ENCODE peak calls at places on chromosomes 7 and 10, in eight cellular contexts. One of them, this sample, is unnamed.

GRCh38 chr10:122140941-122141623 is 130.0 kb upstream of the BTBD16 start:
- DNase-seq in heart right ventricle: peak
- DNase-seq in astrocyte of the spinal cord: peak
- DNase-seq in astrocyte of the cerebellum: no peak
- DNase-seq in GM12865: no peak
- DNase-seq in cardiac muscle cell: peak
- DNase-seq in neural progenitor cell: no peak
- DNase-seq in Panc1: peak
- DNase-seq in this sample: peak

GRCh38 chr7:116426428-116427156 is 72.9 kb upstream of the CAV2 start:
- DNase-seq in heart right ventricle: peak
- DNase-seq in astrocyte of the spinal cord: peak
- DNase-seq in astrocyte of the cerebellum: peak
- DNase-seq in GM12865: no peak
- DNase-seq in cardiac muscle cell: peak
- DNase-seq in neural progenitor cell: no peak
- DNase-seq in Panc1: peak
- DNase-seq in this sample: peak

GRCh38 chr10:126387931-126388911 is at the start of gene ADAM12:
- DNase-seq in heart right ventricle: peak
- DNase-seq in astrocyte of the spinal cord: peak
- DNase-seq in astrocyte of the cerebellum: peak
- DNase-seq in GM12865: no peak
- DNase-seq in cardiac muscle cell: peak
- DNase-seq in neural progenitor cell: peak
- DNase-seq in Panc1: no peak
- DNase-seq in this sample: no peak

GRCh38 chr10:100043344-100043743 is 33.6 kb upstream of the DNMBP start:
- DNase-seq in heart right ventricle: no peak
- DNase-seq in astrocyte of the spinal cord: no peak
- DNase-seq in astrocyte of the cerebellum: no peak
- DNase-seq in GM12865: peak
- DNase-seq in cardiac muscle cell: no peak
- DNase-seq in neural progenitor cell: no peak
- DNase-seq in Panc1: no peak
- DNase-seq in this sample: no peak

GRCh38 chr7:136050462-136050847 is 73.3 kb upstream of the MTPN start:
- DNase-seq in heart right ventricle: no peak
- DNase-seq in astrocyte of the spinal cord: no peak
- DNase-seq in astrocyte of the cerebellum: no peak
- DNase-seq in GM12865: no peak
- DNase-seq in cardiac muscle cell: no peak
- DNase-seq in neural progenitor cell: no peak
- DNase-seq in Panc1: no peak
- DNase-seq in this sample: no peak

GRCh38 chr10:110646417-110647135 is 2.4 kb downstream of the RBM20 start:
- DNase-seq in heart right ventricle: no peak
- DNase-seq in astrocyte of the spinal cord: no peak
- DNase-seq in astrocyte of the cerebellum: no peak
- DNase-seq in GM12865: no peak
- DNase-seq in cardiac muscle cell: no peak
- DNase-seq in neural progenitor cell: no peak
- DNase-seq in Panc1: no peak
- DNase-seq in this sample: no peak

GRCh38 chr7:155269766-155270585 is 27.7 kb upstream of the INSIG1 start:
- DNase-seq in heart right ventricle: no peak
- DNase-seq in astrocyte of the spinal cord: peak
- DNase-seq in astrocyte of the cerebellum: no peak
- DNase-seq in GM12865: no peak
- DNase-seq in cardiac muscle cell: no peak
- DNase-seq in neural progenitor cell: no peak
- DNase-seq in Panc1: no peak
- DNase-seq in this sample: no peak

GRCh38 chr7:50119815-50120637 is 27.0 kb upstream of the ZPBP start:
- DNase-seq in heart right ventricle: no peak
- DNase-seq in astrocyte of the spinal cord: no peak
- DNase-seq in astrocyte of the cerebellum: no peak
- DNase-seq in GM12865: peak
- DNase-seq in cardiac muscle cell: no peak
- DNase-seq in neural progenitor cell: peak
- DNase-seq in Panc1: no peak
- DNase-seq in this sample: no peak

GRCh38 chr10:59623100-59623822 is 86.4 kb downstream of the SLC16A9 start:
- DNase-seq in heart right ventricle: no peak
- DNase-seq in astrocyte of the spinal cord: no peak
- DNase-seq in astrocyte of the cerebellum: no peak
- DNase-seq in GM12865: peak
- DNase-seq in cardiac muscle cell: no peak
- DNase-seq in neural progenitor cell: no peak
- DNase-seq in Panc1: no peak
- DNase-seq in this sample: no peak

GRCh38 chr10:48887982-48888381 is 51.7 kb downstream of the LRRC18 start:
- DNase-seq in heart right ventricle: no peak
- DNase-seq in astrocyte of the spinal cord: no peak
- DNase-seq in astrocyte of the cerebellum: no peak
- DNase-seq in GM12865: no peak
- DNase-seq in cardiac muscle cell: no peak
- DNase-seq in neural progenitor cell: no peak
- DNase-seq in Panc1: no peak
- DNase-seq in this sample: no peak

GRCh38 chr10:27328946-27329345 is 88.3 kb upstream of the ACBD5 start:
- DNase-seq in heart right ventricle: no peak
- DNase-seq in astrocyte of the spinal cord: no peak
- DNase-seq in astrocyte of the cerebellum: no peak
- DNase-seq in GM12865: no peak
- DNase-seq in cardiac muscle cell: no peak
- DNase-seq in neural progenitor cell: no peak
- DNase-seq in Panc1: no peak
- DNase-seq in this sample: no peak

GRCh38 chr7:50505553-50505952 is 55.4 kb upstream of the FIGNL1 start:
- DNase-seq in heart right ventricle: no peak
- DNase-seq in astrocyte of the spinal cord: no peak
- DNase-seq in astrocyte of the cerebellum: no peak
- DNase-seq in GM12865: no peak
- DNase-seq in cardiac muscle cell: no peak
- DNase-seq in neural progenitor cell: no peak
- DNase-seq in Panc1: no peak
- DNase-seq in this sample: no peak

GRCh38 chr10:34911661-34912205 is 96.6 kb upstream of the PARD3 start:
- DNase-seq in heart right ventricle: no peak
- DNase-seq in astrocyte of the spinal cord: no peak
- DNase-seq in astrocyte of the cerebellum: no peak
- DNase-seq in GM12865: no peak
- DNase-seq in cardiac muscle cell: no peak
- DNase-seq in neural progenitor cell: no peak
- DNase-seq in Panc1: no peak
- DNase-seq in this sample: no peak

GRCh38 chr7:2757904-2758672 is 70.1 kb downstream of the AMZ1 start:
- DNase-seq in heart right ventricle: peak
- DNase-seq in astrocyte of the spinal cord: peak
- DNase-seq in astrocyte of the cerebellum: peak
- DNase-seq in GM12865: peak
- DNase-seq in cardiac muscle cell: peak
- DNase-seq in neural progenitor cell: no peak
- DNase-seq in Panc1: peak
- DNase-seq in this sample: peak
- H3K4me3 ChIP-seq in heart right ventricle: peak
- H3K4me3 ChIP-seq in astrocyte of the spinal cord: no peak
- H3K4me3 ChIP-seq in astrocyte of the cerebellum: peak
- H3K4me3 ChIP-seq in GM12865: peak
- H3K4me3 ChIP-seq in cardiac muscle cell: no peak
- H3K4me3 ChIP-seq in neural progenitor cell: no peak
- H3K4me3 ChIP-seq in Panc1: peak
- H3K4me3 ChIP-seq in this sample: peak

GRCh38 chr10:112953760-112954159 is 3.7 kb downstream of the TCF7L2 start:
- DNase-seq in heart right ventricle: no peak
- DNase-seq in astrocyte of the spinal cord: peak
- DNase-seq in astrocyte of the cerebellum: no peak
- DNase-seq in GM12865: no peak
- DNase-seq in cardiac muscle cell: peak
- DNase-seq in neural progenitor cell: no peak
- DNase-seq in Panc1: no peak
- DNase-seq in this sample: no peak

GRCh38 chr10:112957589-112958202 is 7.6 kb downstream of the TCF7L2 start:
- DNase-seq in heart right ventricle: no peak
- DNase-seq in astrocyte of the spinal cord: no peak
- DNase-seq in astrocyte of the cerebellum: no peak
- DNase-seq in GM12865: no peak
- DNase-seq in cardiac muscle cell: no peak
- DNase-seq in neural progenitor cell: no peak
- DNase-seq in Panc1: no peak
- DNase-seq in this sample: no peak

GRCh38 chr10:112954974-112955735 is 5.1 kb downstream of the TCF7L2 start:
- DNase-seq in heart right ventricle: no peak
- DNase-seq in astrocyte of the spinal cord: peak
- DNase-seq in astrocyte of the cerebellum: no peak
- DNase-seq in GM12865: no peak
- DNase-seq in cardiac muscle cell: no peak
- DNase-seq in neural progenitor cell: peak
- DNase-seq in Panc1: no peak
- DNase-seq in this sample: no peak

GRCh38 chr10:112956631-112957350 is 6.7 kb downstream of the TCF7L2 start:
- DNase-seq in heart right ventricle: no peak
- DNase-seq in astrocyte of the spinal cord: no peak
- DNase-seq in astrocyte of the cerebellum: no peak
- DNase-seq in GM12865: no peak
- DNase-seq in cardiac muscle cell: no peak
- DNase-seq in neural progenitor cell: peak
- DNase-seq in Panc1: no peak
- DNase-seq in this sample: no peak

GRCh38 chr10:112955736-112956421 is 5.8 kb downstream of the TCF7L2 start:
- DNase-seq in heart right ventricle: no peak
- DNase-seq in astrocyte of the spinal cord: peak
- DNase-seq in astrocyte of the cerebellum: no peak
- DNase-seq in GM12865: no peak
- DNase-seq in cardiac muscle cell: peak
- DNase-seq in neural progenitor cell: no peak
- DNase-seq in Panc1: no peak
- DNase-seq in this sample: no peak
- H3K4me3 ChIP-seq in heart right ventricle: peak
- H3K4me3 ChIP-seq in astrocyte of the spinal cord: peak
- H3K4me3 ChIP-seq in astrocyte of the cerebellum: peak
- H3K4me3 ChIP-seq in GM12865: no peak
- H3K4me3 ChIP-seq in cardiac muscle cell: peak
- H3K4me3 ChIP-seq in neural progenitor cell: peak
- H3K4me3 ChIP-seq in Panc1: peak
- H3K4me3 ChIP-seq in this sample: peak

GRCh38 chr10:61993676-61994401 is 92.3 kb downstream of the ARID5B start:
- DNase-seq in heart right ventricle: no peak
- DNase-seq in astrocyte of the spinal cord: peak
- DNase-seq in astrocyte of the cerebellum: peak
- DNase-seq in GM12865: no peak
- DNase-seq in cardiac muscle cell: peak
- DNase-seq in neural progenitor cell: no peak
- DNase-seq in Panc1: no peak
- DNase-seq in this sample: no peak

GRCh38 chr10:61994404-61995031 is 93.0 kb downstream of the ARID5B start:
- DNase-seq in heart right ventricle: no peak
- DNase-seq in astrocyte of the spinal cord: no peak
- DNase-seq in astrocyte of the cerebellum: no peak
- DNase-seq in GM12865: no peak
- DNase-seq in cardiac muscle cell: no peak
- DNase-seq in neural progenitor cell: peak
- DNase-seq in Panc1: no peak
- DNase-seq in this sample: no peak

GRCh38 chr10:61995093-61995492 is 93.6 kb downstream of the ARID5B start:
- DNase-seq in heart right ventricle: no peak
- DNase-seq in astrocyte of the spinal cord: no peak
- DNase-seq in astrocyte of the cerebellum: no peak
- DNase-seq in GM12865: no peak
- DNase-seq in cardiac muscle cell: no peak
- DNase-seq in neural progenitor cell: no peak
- DNase-seq in Panc1: no peak
- DNase-seq in this sample: no peak

GRCh38 chr10:61992059-61992460 is 90.6 kb downstream of the ARID5B start:
- DNase-seq in heart right ventricle: peak
- DNase-seq in astrocyte of the spinal cord: no peak
- DNase-seq in astrocyte of the cerebellum: no peak
- DNase-seq in GM12865: no peak
- DNase-seq in cardiac muscle cell: peak
- DNase-seq in neural progenitor cell: no peak
- DNase-seq in Panc1: no peak
- DNase-seq in this sample: no peak

DNA sequence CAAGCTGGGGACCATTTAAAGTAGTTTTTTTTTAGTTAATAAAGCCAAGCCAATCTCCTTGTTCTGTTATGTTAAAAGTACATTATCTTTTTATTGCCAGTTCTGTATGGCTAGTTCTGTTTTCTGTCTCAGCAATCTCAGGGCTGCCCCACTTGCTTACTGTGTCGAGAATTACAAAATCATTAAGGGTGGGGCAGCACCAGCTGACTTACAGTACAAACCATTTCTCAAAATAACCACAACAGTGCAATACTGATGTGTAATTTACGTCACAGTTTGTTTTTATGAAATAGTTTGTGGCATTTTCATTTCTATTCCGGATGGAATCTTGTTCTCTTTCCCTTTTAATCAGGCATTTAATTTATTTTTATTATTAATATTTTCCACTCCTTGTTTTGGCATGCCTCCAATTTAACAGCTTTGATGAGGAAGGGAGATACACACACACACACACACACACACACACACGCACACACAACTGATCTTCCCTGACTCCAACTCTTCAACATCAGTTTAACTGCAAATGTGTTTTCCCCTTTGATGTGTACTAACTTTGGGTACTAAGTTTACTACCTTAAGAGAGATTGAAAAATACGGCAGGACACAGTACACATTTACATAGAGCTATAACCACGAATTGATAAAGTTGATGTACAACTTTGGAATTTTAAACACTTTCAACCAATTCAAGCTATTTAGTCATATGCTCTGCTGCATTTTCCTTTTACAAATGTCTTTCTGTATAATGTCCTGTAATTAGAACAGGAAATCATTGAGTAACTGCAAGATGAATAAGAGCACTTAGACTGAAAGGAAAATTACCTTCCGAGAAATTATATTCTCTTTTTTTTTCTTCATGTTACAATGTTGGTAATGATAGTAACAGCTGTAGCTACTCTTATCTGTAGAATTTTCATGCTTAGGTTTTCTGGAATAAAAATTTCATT is 91.5 kb downstream of the ARID5B start:
- DNase-seq in heart right ventricle: peak
- DNase-seq in astrocyte of the spinal cord: peak
- DNase-seq in astrocyte of the cerebellum: peak
- DNase-seq in GM12865: peak
- DNase-seq in cardiac muscle cell: peak
- DNase-seq in neural progenitor cell: no peak
- DNase-seq in Panc1: no peak
- DNase-seq in this sample: no peak
- H3K4me3 ChIP-seq in heart right ventricle: peak
- H3K4me3 ChIP-seq in astrocyte of the spinal cord: no peak
- H3K4me3 ChIP-seq in astrocyte of the cerebellum: no peak
- H3K4me3 ChIP-seq in GM12865: peak
- H3K4me3 ChIP-seq in cardiac muscle cell: no peak
- H3K4me3 ChIP-seq in neural progenitor cell: no peak
- H3K4me3 ChIP-seq in Panc1: no peak
- H3K4me3 ChIP-seq in this sample: no peak

DNA sequence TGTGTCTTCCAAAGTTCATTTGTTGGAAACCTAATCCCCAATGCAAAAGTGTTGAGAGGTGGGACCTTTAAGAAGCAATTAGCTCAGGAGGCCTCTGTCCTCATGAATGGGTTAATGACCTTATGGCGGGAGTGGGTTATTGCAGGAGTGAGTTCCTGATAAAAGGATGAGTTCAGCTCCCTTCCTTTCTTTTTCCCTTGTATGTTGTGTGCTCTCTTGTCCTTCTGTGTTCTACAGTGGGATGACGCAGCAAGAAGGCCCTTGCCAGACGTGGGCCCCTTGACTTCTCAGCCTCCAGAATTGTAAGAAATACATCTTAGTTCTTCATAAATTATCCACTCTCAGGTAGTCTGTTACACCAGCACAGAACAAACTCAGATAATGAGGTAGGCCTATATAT is 206.0 kb downstream of the DNAJC1 start:
- DNase-seq in heart right ventricle: no peak
- DNase-seq in astrocyte of the spinal cord: no peak
- DNase-seq in astrocyte of the cerebellum: no peak
- DNase-seq in GM12865: no peak
- DNase-seq in cardiac muscle cell: no peak
- DNase-seq in neural progenitor cell: no peak
- DNase-seq in Panc1: no peak
- DNase-seq in this sample: no peak
- H3K4me3 ChIP-seq in heart right ventricle: no peak
- H3K4me3 ChIP-seq in astrocyte of the spinal cord: no peak
- H3K4me3 ChIP-seq in astrocyte of the cerebellum: no peak
- H3K4me3 ChIP-seq in GM12865: no peak
- H3K4me3 ChIP-seq in cardiac muscle cell: no peak
- H3K4me3 ChIP-seq in neural progenitor cell: no peak
- H3K4me3 ChIP-seq in Panc1: no peak
- H3K4me3 ChIP-seq in this sample: no peak

This sample was measured in HFF-Myc.